ENCODE peak calls at places on chromosomes 7 and 10, in six cellular contexts. P is WTC11, I is NB4, C is H1, H is neural progenitor cell, U is bronchial epithelial cell. G is an unnamed sample.
A peak's percentile ranks its signal among the peaks of the same experiment; 100 is the strongest.

GRCh38 chr7:151693140-151693539 is 173.4 kb upstream of the RHEB start:
- DNase-seq in U (no peak), C (no peak), P (no peak), H (no peak), I (no peak), G (no peak)

GRCh38 chr7:123748171-123748733 is 551 bp downstream of the WASL start:
- DNase-seq in P (peak; percentile 36), U (no peak), I (peak; percentile 71), H (peak; percentile 67), C (peak; percentile 52), G (peak; percentile 18)

GRCh38 chr7:129789652-129790051 is 163.1 kb downstream of the UBE2H start:
- DNase-seq in H (no peak), I (no peak), P (no peak), U (no peak), C (no peak), G (no peak)

GRCh38 chr10:62805139-62806092 is 896 bp downstream of the ADO start:
- DNase-seq in I (peak; percentile 80), U (peak; percentile 26), P (peak; percentile 38), H (peak; percentile 78), C (peak; percentile 73), G (peak; percentile 36)

GRCh38 chr10:64036306-64036930 is 515.2 kb downstream of the REEP3 start:
- DNase-seq in P (no peak), U (no peak), H (no peak), C (no peak), I (no peak), G (no peak)

GRCh38 chr7:79495544-79496272 is 42.2 kb upstream of the MAGI2 start:
- DNase-seq in P (no peak), C (no peak), U (peak; percentile 94), H (no peak), I (no peak), G (no peak)

GRCh38 chr10:101774589-101775272 is 1.2 kb downstream of the FGF8 start:
- DNase-seq in C (peak; percentile 79), I (no peak), P (peak; percentile 64), U (no peak), H (peak; percentile 67), G (no peak)

GRCh38 chr7:159031135-159031701 is 113.4 kb downstream of the VIPR2 start:
- DNase-seq in P (peak; percentile 51), I (peak; percentile 20), C (peak; percentile 65), U (no peak), H (peak; percentile 69), G (peak; percentile 31)

GRCh38 chr10:101354584-101355070 is 662 bp downstream of the BTRC start:
- DNase-seq in I (no peak), U (peak; percentile 15), P (no peak), C (no peak), H (no peak), G (no peak)

GRCh38 chr7:143362126-143362961 is at the start of gene FAM131B:
- DNase-seq in C (peak; percentile 76), U (no peak), H (peak; percentile 83), P (peak; percentile 50), I (peak; percentile 54), G (no peak)

GRCh38 chr7:135188298-135188984 is 17.9 kb upstream of the CYREN start:
- DNase-seq in C (no peak), U (peak; percentile 76), P (no peak), I (no peak), H (no peak), G (no peak)

GRCh38 chr10:31479752-31480151 is 160.7 kb downstream of the ZEB1 start:
- DNase-seq in I (no peak), C (no peak), H (no peak), U (no peak), P (no peak), G (no peak)

GRCh38 chr7:66356277-66356721 is 151.2 kb downstream of the TPST1 start:
- DNase-seq in C (no peak), P (no peak), U (no peak), I (no peak), H (no peak), G (no peak)

GRCh38 chr10:73887038-73888015 is 13.0 kb upstream of the CAMK2G start:
- DNase-seq in C (no peak), P (no peak), U (peak; percentile 93), I (no peak), H (no peak), G (no peak)

GRCh38 chr10:43471146-43471545 is 34.2 kb downstream of the ZNF487 start:
- DNase-seq in I (no peak), H (no peak), C (no peak), U (no peak), P (no peak), G (no peak)

GRCh38 chr7:119472398-119473038 is 800.5 kb upstream of the KCND2 start:
- DNase-seq in I (no peak), C (no peak), H (no peak), P (peak; percentile 23), U (no peak), G (no peak)

GRCh38 chr10:24449334-24449740 is 240.4 kb downstream of the KIAA1217 start:
- DNase-seq in C (no peak), U (peak; percentile 28), P (no peak), H (no peak), I (no peak), G (no peak)

GRCh38 chr10:62016477-62017140 is 115.1 kb downstream of the ARID5B start:
- DNase-seq in H (no peak), P (no peak), I (peak; percentile 54), U (no peak), C (no peak), G (no peak)

GRCh38 chr10:46235705-46236536 is 50.9 kb upstream of the ANTXRL start:
- DNase-seq in U (no peak), C (peak; percentile 33), H (no peak), I (no peak), P (no peak), G (no peak)

GRCh38 chr10:119079572-119080520 is 771 bp downstream of the EIF3A start:
- DNase-seq in P (peak; percentile 53), I (peak; percentile 86), U (peak; percentile 64), C (peak; percentile 63), H (peak; percentile 78), G (peak; percentile 39)

GRCh38 chr10:49010295-49010694 is 70.7 kb upstream of the LRRC18 start:
- DNase-seq in C (peak; percentile 11), U (no peak), I (no peak), H (no peak), P (no peak), G (no peak)

GRCh38 chr7:76512941-76513816 is 2.8 kb downstream of the UPK3B start:
- DNase-seq in C (peak; percentile 65), U (no peak), I (peak; percentile 61), P (peak; percentile 57), H (peak; percentile 70), G (peak; percentile 31)

GRCh38 chr7:76509931-76510877 is at the start of gene UPK3B:
- DNase-seq in H (peak; percentile 52), P (peak; percentile 74), U (peak; percentile 28), C (peak; percentile 83), I (peak; percentile 41), G (no peak)

GRCh38 chr7:76514926-76515325 is 4.6 kb downstream of the UPK3B start:
- DNase-seq in I (peak; percentile 11), U (no peak), C (no peak), H (peak; percentile 1), P (no peak), G (no peak)

GRCh38 chr7:76513817-76514799 is 3.8 kb downstream of the UPK3B start:
- DNase-seq in H (peak; percentile 1), I (peak; percentile 3), P (no peak), U (no peak), C (no peak), G (no peak)

GRCh38 chr7:76515999-76516443 is 5.7 kb downstream of the UPK3B start:
- DNase-seq in I (peak; percentile 65), H (no peak), P (peak; percentile 91), U (peak; percentile 27), C (no peak), G (no peak)
- TF ChIP-seq CTCF in I (peak; percentile 55), H (no peak), P (peak; percentile 84), U (peak; percentile 99), C (no peak), G (no peak)

DNA sequence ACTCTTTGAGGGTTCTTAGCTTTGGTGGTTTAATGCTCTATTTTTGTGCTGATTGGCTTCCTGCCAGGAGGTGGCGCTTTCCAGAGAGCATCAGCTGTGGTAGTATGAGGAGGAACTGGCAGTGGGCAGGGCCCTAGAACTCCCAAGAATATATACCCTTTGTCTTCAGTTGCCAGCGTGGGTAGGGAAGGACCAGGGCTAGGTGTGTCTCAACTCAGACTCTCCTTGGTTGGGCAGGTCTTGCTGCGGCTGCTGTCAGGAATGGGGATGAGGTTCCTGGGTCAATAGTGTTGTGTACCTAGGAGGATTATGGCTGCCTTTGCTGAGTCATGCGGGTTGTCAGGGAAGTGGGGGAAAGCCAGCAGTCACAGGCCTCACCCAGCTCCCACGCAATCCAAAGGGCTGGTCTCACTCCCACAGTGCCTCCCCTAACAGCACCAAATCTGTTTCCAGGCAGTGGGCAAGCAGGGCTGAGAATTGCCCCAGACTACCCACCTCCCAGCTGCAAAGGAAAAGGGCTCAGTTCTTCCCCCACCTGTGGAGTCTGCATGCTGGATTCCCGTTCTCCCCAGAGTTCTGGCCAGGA is 191.5 kb downstream of the PHTF2 start:
- DNase-seq in C (peak; percentile 81), I (peak; percentile 68), H (no peak), P (peak; percentile 68), U (peak; percentile 75), G (no peak)
- TF ChIP-seq CTCF in C (peak; percentile 62), I (peak; percentile 60), H (peak; percentile 57), P (peak; percentile 46), U (no peak), G (peak; percentile 40)

GRCh38 chr7:92242972-92243371 is 2.7 kb downstream of the KRIT1 start:
- DNase-seq in I (peak; percentile 35), U (no peak), H (no peak), P (no peak), C (no peak), G (no peak)

GRCh38 chr7:92250603-92251002 is 4.8 kb downstream of the ANKIB1 start:
- DNase-seq in U (no peak), C (no peak), I (no peak), P (no peak), H (no peak), G (no peak)

GRCh38 chr7:92246363-92247101 is 758 bp downstream of the ANKIB1 start:
- DNase-seq in P (peak; percentile 62), I (no peak), U (peak; percentile 10), C (no peak), H (peak; percentile 1), G (peak; percentile 12)

GRCh38 chr7:92244803-92245486 is 769 bp downstream of the KRIT1 start:
- DNase-seq in P (no peak), H (no peak), U (no peak), C (no peak), I (peak; percentile 61), G (no peak)

GRCh38 chr7:92245487-92246362 is at the start of the genes ANKIB1 and KRIT1:
- DNase-seq in I (peak; percentile 96), U (peak; percentile 72), H (peak; percentile 94), P (peak; percentile 84), C (peak; percentile 92), G (peak; percentile 83)
- TF ChIP-seq CTCF in I (peak; percentile 5), U (peak; percentile 28), H (peak; percentile 20), P (no peak), C (peak; percentile 2), G (no peak)

DNA sequence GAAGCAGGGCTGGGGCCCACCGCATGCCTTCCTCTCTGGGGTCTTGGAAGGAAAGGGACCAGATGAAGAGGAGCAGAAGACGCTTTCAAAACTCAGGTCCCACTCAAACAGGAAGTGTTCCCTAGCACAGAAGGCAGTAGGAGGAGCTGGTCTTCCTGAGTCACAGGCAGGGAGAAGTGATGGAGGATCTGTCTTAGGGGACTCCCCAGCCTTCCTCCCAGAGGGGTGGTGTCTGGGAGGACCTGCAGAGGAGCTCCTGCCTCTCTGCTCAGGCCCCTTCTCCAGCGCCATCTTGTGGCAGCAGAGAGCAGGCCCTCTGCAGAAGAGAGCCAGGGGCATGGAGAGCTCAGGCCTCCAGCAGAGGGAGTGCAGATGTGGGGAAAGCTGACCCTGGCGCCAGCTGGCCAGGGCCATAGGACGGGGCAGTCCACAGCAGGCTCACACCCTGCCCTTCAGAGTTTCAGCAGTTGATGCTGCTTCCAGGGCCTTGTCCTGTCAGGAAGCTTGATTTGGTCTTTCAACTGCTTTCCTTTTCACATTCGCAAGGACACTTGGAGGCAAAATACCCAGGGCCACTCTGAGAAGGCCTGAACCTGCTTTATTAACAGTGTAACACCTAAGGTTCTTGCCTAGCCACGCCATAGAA is 62.2 kb upstream of the TARP start:
- DNase-seq in U (peak; percentile 67), I (peak; percentile 99), H (peak; percentile 92), P (peak; percentile 94), C (peak; percentile 91), G (peak; percentile 74)
- TF ChIP-seq CTCF in U (peak; percentile 94), I (peak; percentile 100), H (peak; percentile 94), P (peak; percentile 70), C (peak; percentile 100), G (peak; percentile 79)

G was measured in neural crest cell.